ENCODE peak calls at places on chromosomes 12 and 14, in five cellular contexts. E is CD4-positive, alpha-beta memory T cell; U is mammary epithelial cell; I is cardiac muscle cell; A is breast epithelium. B is an unnamed sample.

GRCh38 chr12:80490329-80490728 is 46.3 kb downstream of the PTPRQ start:
- DNase-seq in A (no peak), E (no peak), U (no peak), I (peak), B (no peak)

GRCh38 chr12:52091061-52091460 is 11.6 kb downstream of the SMIM41 start:
- DNase-seq in E (no peak), A (no peak), I (no peak), U (no peak), B (no peak)

GRCh38 chr12:105935981-105936380 is 202.8 kb downstream of the NUAK1 start:
- DNase-seq in A (no peak), E (no peak), I (no peak), U (peak), B (no peak)

GRCh38 chr12:103523771-103524170 is 28.0 kb upstream of the C12orf42 start:
- DNase-seq in E (no peak), I (no peak), U (peak), A (no peak), B (no peak)

GRCh38 chr12:104653730-104654328 is 197.1 kb downstream of the CHST11 start:
- DNase-seq in E (peak), I (no peak), U (no peak), A (no peak), B (no peak)

GRCh38 chr14:70567791-70568190 is 32.7 kb downstream of the MED6 start:
- DNase-seq in I (peak), A (no peak), U (peak), E (no peak), B (no peak)

GRCh38 chr12:61546296-61546695 is 713.9 kb upstream of the USP15 start:
- DNase-seq in E (no peak), I (no peak), A (no peak), U (peak), B (no peak)

GRCh38 chr12:101746661-101747060 is 7.4 kb upstream of the SYCP3 start:
- DNase-seq in E (no peak), A (no peak), U (no peak), I (no peak), B (no peak)

GRCh38 chr14:80974338-80975078 is 19.1 kb downstream of the TSHR start:
- DNase-seq in E (no peak), I (no peak), A (no peak), U (no peak), B (no peak)

GRCh38 chr12:25829192-25829591 is 129.3 kb upstream of the RASSF8 start:
- DNase-seq in A (no peak), U (peak), I (no peak), E (no peak), B (no peak)

GRCh38 chr14:103334644-103335603 is 887 bp downstream of the EIF5 start:
- DNase-seq in A (peak), E (peak), I (peak), U (peak), B (peak)

GRCh38 chr12:53365245-53365904 is 14.6 kb upstream of the SP1 start:
- DNase-seq in U (no peak), E (no peak), I (no peak), A (no peak), B (no peak)

GRCh38 chr12:98592825-98593322 is 612 bp upstream of the SLC25A3 start:
- DNase-seq in U (peak), I (no peak), E (no peak), A (no peak), B (no peak)

GRCh38 chr12:101823891-101824290 is 6.9 kb downstream of the GNPTAB start:
- DNase-seq in U (no peak), I (peak), A (no peak), E (peak), B (peak)

GRCh38 chr12:7150356-7150755 is 20.2 kb downstream of the CLSTN3 start:
- DNase-seq in A (no peak), U (no peak), I (no peak), E (no peak), B (no peak)

GRCh38 chr14:72129283-72129682 is 197.1 kb downstream of the RGS6 start:
- DNase-seq in U (no peak), E (no peak), I (no peak), A (peak), B (no peak)
- H3K4me3 ChIP-seq in U (no peak), E (no peak), I (no peak), A (no peak), B (no peak)

DNA sequence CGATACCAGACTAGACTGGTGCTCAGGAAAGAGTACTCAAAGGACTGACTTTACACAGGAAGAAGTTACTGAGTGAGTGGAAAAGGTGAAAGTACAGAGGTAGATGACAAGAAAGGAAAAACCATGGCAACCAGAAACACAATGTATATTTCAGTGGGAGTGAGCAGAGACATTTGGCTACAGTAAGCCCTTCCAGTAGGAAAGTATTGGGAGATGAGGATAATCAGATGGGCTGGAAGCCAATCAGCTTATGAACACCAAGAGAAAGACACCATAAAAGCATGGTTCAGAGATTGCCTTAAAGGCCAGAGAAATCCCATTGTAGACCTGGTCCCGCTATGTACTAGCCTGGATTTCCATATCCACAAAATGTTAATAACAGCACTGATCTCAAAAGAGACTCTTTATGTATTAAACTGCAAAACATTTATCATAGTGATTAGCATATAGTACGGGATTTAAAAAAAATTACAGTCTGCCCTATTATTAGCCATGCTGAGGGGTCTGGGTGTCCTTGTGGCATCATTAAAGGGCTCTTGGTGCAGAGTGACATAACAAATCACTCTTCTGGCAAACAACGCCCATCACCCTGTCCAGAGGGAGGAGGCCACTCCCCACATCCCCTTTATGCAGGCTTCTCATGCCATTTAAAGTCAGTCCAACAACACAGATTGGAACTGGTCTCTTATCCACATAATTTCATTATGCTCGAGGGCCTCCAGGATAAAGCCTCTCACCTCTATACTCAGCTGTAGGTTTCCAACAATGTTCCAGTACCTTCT is 51.3 kb downstream of the TMTC1 start:
- DNase-seq in U (peak), A (no peak), E (no peak), I (no peak), B (no peak)
- H3K27ac ChIP-seq in U (peak), A (peak), E (no peak), I (no peak), B (no peak)

DNA sequence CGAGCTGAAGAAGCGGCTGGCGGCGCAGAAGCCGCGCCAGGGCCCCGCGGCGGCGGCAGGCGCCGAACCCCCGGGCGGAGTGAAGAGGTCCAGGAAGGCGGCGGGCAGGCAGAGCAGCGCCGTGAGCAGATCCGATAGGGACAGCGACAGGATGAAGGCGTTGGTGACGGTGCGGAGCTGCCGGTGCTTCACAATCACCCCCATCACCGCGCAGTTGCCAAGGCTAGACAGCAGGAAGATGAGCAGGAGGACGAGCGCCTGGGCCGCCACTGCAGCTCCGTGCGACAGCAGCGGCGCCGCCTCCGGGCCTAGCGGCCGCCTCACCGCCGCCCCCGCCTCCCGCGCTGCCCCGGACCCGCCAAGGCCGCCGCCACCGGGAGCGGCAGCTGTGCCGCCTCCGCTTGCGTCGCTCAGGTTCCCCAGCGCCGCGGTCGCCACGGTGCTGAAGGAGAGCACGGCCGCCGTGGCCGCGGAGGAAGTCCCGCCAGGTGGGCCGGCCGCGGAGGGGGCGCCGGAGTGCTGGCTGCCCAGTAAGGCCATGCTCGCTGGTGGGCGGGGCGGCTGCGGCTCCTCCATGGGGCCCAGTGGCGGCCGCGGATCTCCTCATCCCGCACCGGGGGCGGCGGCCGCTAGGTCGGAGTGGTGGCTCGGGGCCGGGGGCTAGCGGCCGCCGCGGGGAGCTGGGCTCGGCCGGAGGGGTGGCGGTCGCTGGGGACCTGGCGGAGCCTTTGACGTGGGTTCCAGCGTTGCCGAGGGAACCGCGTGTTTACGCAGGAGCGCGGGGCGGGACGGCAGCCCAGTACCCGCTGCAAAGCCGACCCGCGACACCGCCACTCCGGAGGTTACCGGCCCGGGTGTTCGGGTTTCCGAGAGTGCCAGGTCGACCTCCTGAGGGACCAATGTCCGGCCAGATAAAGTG is at the start of gene GPR135:
- DNase-seq in E (peak), U (peak), I (peak), A (peak), B (peak)
- H3K4me3 ChIP-seq in E (no peak), U (peak), I (peak), A (peak), B (peak)

DNA sequence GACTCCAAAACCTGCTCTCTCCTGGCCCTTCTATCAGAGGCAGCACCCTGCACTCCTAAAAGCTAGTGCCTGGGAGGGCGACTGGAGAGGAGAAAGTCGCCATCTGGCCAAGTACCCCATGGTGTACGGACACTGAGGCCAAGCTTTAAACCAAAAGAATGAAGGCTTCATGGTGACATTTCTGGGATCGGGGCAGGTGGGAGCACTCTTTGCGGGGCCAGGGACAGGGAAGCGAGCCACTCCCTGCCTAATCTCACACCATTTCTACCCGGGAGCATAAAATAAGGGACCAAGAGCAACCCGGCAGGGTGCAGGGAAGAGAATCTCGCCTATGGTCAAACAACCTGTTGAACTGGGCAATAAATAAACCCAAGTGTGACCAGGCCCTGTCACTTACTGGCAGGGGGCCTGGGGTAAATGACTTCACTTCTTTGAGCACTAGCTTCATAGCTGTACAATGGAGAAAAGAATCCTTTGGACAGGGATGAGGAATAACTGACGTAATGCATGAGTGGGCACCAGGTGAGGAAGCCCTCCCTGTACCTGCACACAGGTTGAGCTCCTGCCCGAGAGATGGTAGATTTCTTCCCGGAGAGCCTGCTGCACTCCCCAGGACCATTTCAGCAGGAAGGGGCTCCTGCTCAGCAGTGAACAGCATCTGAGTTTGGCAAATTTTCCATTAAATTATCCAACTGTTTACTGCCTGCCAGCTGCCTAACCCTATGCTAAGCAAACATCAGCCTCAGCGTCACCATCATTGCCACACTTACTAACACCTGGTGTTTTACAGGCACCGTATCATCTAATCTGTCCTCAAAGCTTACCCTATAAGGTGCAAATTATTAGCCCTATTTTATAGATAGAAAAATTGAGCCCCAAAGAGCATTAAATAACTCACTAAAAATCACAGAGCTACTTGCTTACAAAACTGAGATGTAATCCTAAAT is 2.0 kb downstream of the SERPINA1 start:
- DNase-seq in I (no peak), A (no peak), U (no peak), E (no peak), B (no peak)
- H3K27ac ChIP-seq in I (no peak), A (no peak), U (no peak), E (no peak), B (no peak)

GRCh38 chr12:13203028-13203922 is 6.7 kb downstream of the EMP1 start:
- DNase-seq in A (no peak), E (no peak), I (peak), U (no peak), B (no peak)
- H3K4me3 ChIP-seq in A (no peak), E (no peak), I (no peak), U (no peak), B (no peak)

GRCh38 chr12:124721501-124722154 is 142.0 kb downstream of the SCARB1 start:
- DNase-seq in A (no peak), I (no peak), U (no peak), E (no peak), B (no peak)
- H3K27ac ChIP-seq in A (peak), I (no peak), U (no peak), E (no peak), B (no peak)